ENCODE peak calls at places on chromosomes 7 and 10, in nine cellular contexts. Z is PC-3; F is mesendoderm; T is CD8-positive, alpha-beta memory T cell; L is A549; B is CD8-positive, alpha-beta T cell; X is neural progenitor cell; M is GM23248; I is naive thymus-derived CD4-positive, alpha-beta T cell. E is an unnamed sample.

GRCh38 chr10:103749779-103750178 is 105.6 kb downstream of the SH3PXD2A start:
- DNase-seq in Z (no peak), F (no peak), T (no peak), L (no peak), B (no peak), X (no peak), M (no peak), I (no peak), E (no peak)

GRCh38 chr10:128875955-128876354 is 591.1 kb upstream of the MGMT start:
- DNase-seq in Z (no peak), F (no peak), T (no peak), L (no peak), B (no peak), X (no peak), M (peak; percentile 73), I (no peak), E (no peak)

GRCh38 chr10:21095073-21095472 is 198.0 kb upstream of the NEBL start:
- DNase-seq in Z (no peak), F (no peak), T (no peak), L (no peak), B (no peak), X (no peak), M (no peak), I (no peak), E (no peak)

GRCh38 chr10:3485287-3485686 is 299.7 kb downstream of the KLF6 start:
- DNase-seq in Z (no peak), F (peak; percentile 23), T (no peak), L (no peak), B (no peak), X (no peak), M (no peak), I (no peak), E (no peak)

GRCh38 chr7:157809154-157809862 is 472.5 kb downstream of the DNAJB6 start:
- DNase-seq in Z (no peak), F (no peak), T (no peak), L (no peak), B (no peak), X (no peak), M (no peak), I (no peak), E (no peak)

GRCh38 chr7:107718456-107719193 is 25.3 kb upstream of the CBLL1 start:
- DNase-seq in Z (peak; percentile 52), F (peak; percentile 25), T (no peak), L (no peak), B (no peak), X (no peak), M (no peak), I (no peak), E (no peak)

GRCh38 chr7:42925630-42926029 is 6.3 kb downstream of the PSMA2 start:
- DNase-seq in Z (no peak), F (no peak), T (no peak), L (no peak), B (no peak), X (no peak), M (no peak), I (no peak), E (no peak)

GRCh38 chr7:148286150-148286549 is 304.4 kb upstream of the C7orf33 start:
- DNase-seq in Z (peak; percentile 54), F (peak; percentile 73), T (no peak), L (peak; percentile 20), B (no peak), X (peak; percentile 48), M (peak; percentile 19), I (no peak), E (no peak)

GRCh38 chr7:23074443-23075244 is 30.9 kb upstream of the KLHL7 start:
- DNase-seq in Z (peak; percentile 85), F (no peak), T (no peak), L (no peak), B (no peak), X (no peak), M (peak; percentile 11), I (no peak), E (peak; percentile 44)

GRCh38 chr7:114663502-114663901 is 248.9 kb downstream of the FOXP2 start:
- DNase-seq in Z (peak; percentile 52), F (peak; percentile 59), T (no peak), L (peak; percentile 51), B (no peak), X (peak; percentile 34), M (peak; percentile 42), I (no peak), E (peak; percentile 35)

GRCh38 chr7:93364806-93365205 is 132.6 kb downstream of the VPS50 start:
- DNase-seq in Z (no peak), F (no peak), T (no peak), L (no peak), B (no peak), X (no peak), M (no peak), I (no peak), E (no peak)
- H3K27ac ChIP-seq in Z (no peak overlapping the region), F (no peak overlapping the region), T (no peak overlapping the region), L (no peak overlapping the region), B (no peak overlapping the region), X (no peak overlapping the region), M (no peak overlapping the region), I (no peak overlapping the region), E (no peak overlapping the region)

DNA sequence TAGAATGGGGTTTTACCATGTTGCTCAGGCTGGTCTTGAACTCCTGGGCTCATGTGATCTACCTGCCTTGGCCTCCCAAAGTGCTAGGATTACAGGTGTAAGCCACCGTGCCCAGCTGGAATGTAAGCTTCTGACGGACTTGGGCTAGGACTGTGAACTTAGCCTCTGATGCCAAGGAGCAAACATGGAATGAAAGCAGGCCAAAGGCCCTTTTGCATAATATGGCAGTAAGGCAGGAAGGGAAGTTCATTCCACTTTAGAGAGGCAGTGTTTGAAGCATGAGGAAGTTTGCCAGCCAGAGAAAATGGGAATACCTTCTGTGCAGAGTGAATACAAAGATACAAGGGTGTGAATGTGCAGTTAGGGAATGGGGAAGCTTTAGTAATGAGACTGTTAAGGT is 20.3 kb downstream of the VCL start:
- DNase-seq in Z (no peak), F (no peak), T (no peak), L (no peak), B (no peak), X (no peak), M (no peak), I (no peak), E (no peak)
- H3K4me1 ChIP-seq in Z (peaks cover 20% of the 10 kb centered on the region), F (no peaks in the 10 kb centered on the region), T (no peaks in the 10 kb centered on the region), L (peaks cover 37% of the 10 kb centered on the region), B (no peaks in the 10 kb centered on the region), X (peaks cover 12% of the 10 kb centered on the region), M (peaks cover 38% of the 10 kb centered on the region), I (no peaks in the 10 kb centered on the region), E (peaks cover 20% of the 10 kb centered on the region)

DNA sequence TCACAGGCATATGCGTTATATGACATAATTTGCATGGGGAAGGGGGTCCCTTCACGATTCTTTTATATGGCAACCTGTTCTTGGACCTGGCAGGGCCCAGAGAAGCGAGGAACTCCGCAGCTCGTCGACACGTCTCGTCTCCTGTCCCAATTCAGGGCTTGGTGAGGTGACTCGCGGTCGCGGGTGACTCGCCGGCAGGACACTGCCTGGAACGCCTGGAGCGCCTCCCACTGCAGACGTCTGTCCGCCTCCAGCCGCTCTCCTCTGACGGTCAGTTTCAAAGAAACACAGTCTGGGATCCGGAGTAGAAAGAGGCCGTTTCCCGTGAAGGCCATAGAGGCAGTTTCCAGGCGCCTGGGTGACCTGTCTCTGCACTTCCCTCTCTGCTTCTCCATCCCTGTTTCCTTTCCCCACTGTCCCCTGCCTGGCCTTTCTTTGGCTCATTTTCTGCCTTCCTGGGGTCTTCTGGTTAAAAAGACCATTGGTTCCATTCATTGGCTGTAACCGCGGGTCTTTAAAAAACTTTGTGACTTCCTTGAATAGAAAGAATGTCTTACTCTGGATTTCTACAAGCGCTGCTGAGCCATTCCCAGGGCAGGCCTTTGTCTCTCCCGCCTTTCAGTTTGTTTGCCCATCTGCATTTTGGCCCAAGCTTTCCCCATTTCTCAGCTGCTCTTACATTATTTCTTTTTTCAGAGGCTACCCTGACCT is 1.2 kb downstream of the UPP1 start:
- DNase-seq in Z (peak; percentile 41), F (peak; percentile 48), T (no peak), L (peak; percentile 41), B (no peak), X (peak; percentile 83), M (peak; percentile 11), I (no peak), E (peak; percentile 73)
- H3K27ac ChIP-seq in Z (peak overlapping the region; percentile 99), F (no peak overlapping the region), T (peak overlapping the region; percentile 82), L (peak overlapping the region; percentile 96), B (peak overlapping the region; percentile 86), X (no peak overlapping the region), M (no peak overlapping the region), I (peak overlapping the region; percentile 81), E (peak overlapping the region; percentile 99)

DNA sequence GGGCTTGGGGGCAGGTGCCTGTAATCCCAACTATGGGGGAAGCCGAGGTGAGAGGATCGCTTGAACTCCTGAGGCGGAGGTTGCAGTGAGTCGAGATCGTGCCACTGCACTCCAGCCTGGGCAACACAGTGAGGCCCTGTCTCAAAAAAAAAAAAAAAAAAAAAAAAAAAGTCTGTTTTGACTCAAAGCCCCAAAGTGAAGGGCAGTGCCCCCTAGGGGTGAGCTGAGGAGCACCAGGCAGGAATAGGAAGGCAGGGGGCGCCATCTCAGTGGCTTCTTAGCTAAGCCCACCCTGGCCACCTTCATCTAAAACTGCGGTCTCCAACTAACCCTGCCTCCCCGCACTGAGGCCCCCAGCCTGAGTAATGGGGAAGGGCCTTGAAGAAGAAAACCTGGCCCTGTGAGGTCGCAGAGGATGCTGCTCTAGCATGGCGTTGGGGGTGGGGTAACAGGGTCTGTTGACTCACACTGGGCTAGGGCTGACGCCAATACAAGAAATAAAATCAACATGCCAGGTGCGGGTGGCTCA is 9.8 kb downstream of the PODXL start:
- DNase-seq in Z (peak; percentile 48), F (peak; percentile 97), T (peak; percentile 19), L (peak; percentile 72), B (no peak), X (peak; percentile 85), M (peak; percentile 53), I (no peak), E (peak; percentile 57)
- H3K4me1 ChIP-seq in Z (no peaks in the 10 kb centered on the region), F (peaks cover 12% of the 10 kb centered on the region), T (no peaks in the 10 kb centered on the region), L (peaks cover 17% of the 10 kb centered on the region), B (no peaks in the 10 kb centered on the region), X (peaks cover 4% of the 10 kb centered on the region), M (peaks cover 25% of the 10 kb centered on the region), I (no peaks in the 10 kb centered on the region), E (peaks cover 29% of the 10 kb centered on the region)

GRCh38 chr7:24574365-24574764 is 1.1 kb downstream of the PALS2 start:
- DNase-seq in Z (no peak), F (no peak), T (no peak), L (peak; percentile 6), B (no peak), X (peak; percentile 11), M (no peak), I (no peak), E (no peak)
- H3K27ac ChIP-seq in Z (no peak overlapping the region), F (peak overlapping the region; percentile 96), T (peak overlapping the region; percentile 52), L (peak overlapping the region; percentile 86), B (peak overlapping the region; percentile 49), X (no peak overlapping the region), M (peak overlapping the region; percentile 33), I (peak overlapping the region; percentile 68), E (peak overlapping the region; percentile 19)

DNA sequence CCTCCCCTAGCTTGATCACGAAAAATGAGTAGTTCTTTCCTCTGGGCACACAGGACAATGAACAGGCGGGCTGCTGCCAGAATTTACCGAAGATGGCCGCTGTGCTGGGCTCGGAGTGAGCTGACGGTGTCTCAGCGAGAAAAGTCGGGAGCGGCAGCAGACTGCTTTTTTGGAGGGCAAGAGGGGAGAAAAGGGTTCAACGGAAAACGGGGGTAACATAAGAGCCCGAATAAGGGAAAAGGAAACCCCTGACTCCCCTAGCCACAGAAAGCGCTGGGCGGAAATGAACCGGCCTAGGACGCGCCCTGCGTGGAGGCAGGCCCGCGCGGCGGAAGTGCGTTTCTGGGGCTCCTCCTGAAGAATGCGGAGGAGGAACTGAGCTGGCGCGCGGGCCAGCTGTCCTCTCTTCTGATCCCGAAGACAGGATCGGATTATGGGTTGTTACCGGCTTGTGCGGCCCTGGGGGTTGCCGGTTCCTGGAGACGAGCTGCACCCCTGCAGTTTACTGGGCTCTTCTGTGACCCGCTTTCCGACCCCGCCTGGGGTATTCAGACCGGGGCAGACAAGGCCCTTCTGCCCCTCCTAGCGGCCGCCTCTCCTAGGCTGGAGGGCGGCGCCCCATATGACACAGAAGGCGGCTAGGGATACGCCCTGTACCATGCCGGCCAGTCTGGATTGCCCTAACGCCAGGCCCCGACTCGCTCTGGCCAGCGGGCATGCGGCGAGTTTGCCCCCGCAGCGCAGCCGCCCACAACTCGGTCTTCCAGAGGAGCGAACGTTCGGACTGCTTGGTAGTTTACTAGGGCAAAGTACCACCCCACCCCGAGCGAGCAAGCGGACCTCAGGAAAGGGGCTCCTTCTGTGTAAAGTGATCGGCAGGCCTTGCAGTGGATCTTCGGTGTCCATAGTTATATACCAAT is 30.1 kb upstream of the KMT2E start:
- DNase-seq in Z (peak; percentile 84), F (peak; percentile 93), T (peak; percentile 76), L (peak; percentile 92), B (peak; percentile 75), X (peak; percentile 92), M (peak; percentile 97), I (peak; percentile 80), E (peak; percentile 91)
- H3K4me1 ChIP-seq in Z (peaks cover 63% of the 10 kb centered on the region), F (peaks cover 15% of the 10 kb centered on the region), T (peaks cover 25% of the 10 kb centered on the region), L (peaks cover 43% of the 10 kb centered on the region), B (peaks cover 42% of the 10 kb centered on the region), X (peaks cover 20% of the 10 kb centered on the region), M (peaks cover 71% of the 10 kb centered on the region), I (peaks cover 23% of the 10 kb centered on the region), E (peaks cover 56% of the 10 kb centered on the region)

E was measured in endothelial cell of umbilical vein.